ENCODE peak calls at places on chromosomes 16 and 17, in nine cellular contexts. K is H1, I is H9, H is upper lobe of right lung, M is PC-3, Q is body of pancreas, V is right atrium auricular region, O is thoracic aorta, W is lower lobe of right lung. D is an unnamed sample.

GRCh38 chr17:48021964-48022363 is 15.6 kb downstream of the COPZ2 start:
- DNase-seq in W (no peak), M (no peak), Q (no peak), V (no peak), I (no peak), H (no peak), K (no peak), O (no peak), D (no peak)

GRCh38 chr16:26961459-26961858 is 105.3 kb upstream of the C16orf82 start:
- DNase-seq in I (no peak), H (no peak), W (no peak), M (no peak), O (no peak), Q (no peak), K (no peak), V (no peak), D (no peak)

GRCh38 chr17:71765437-71765836 is 355.4 kb upstream of the SOX9 start:
- DNase-seq in I (no peak), O (no peak), H (no peak), Q (no peak), W (no peak), K (no peak), V (no peak), M (no peak), D (no peak)

GRCh38 chr17:57714660-57715059 is 30.4 kb downstream of the CCDC182 start:
- DNase-seq in V (peak; percentile 5), H (no peak), M (no peak), K (peak; percentile 23), W (no peak), Q (no peak), O (no peak), I (no peak), D (no peak)

GRCh38 chr16:72847187-72848044 is 200.5 kb downstream of the ZFHX3 start:
- DNase-seq in Q (no peak), O (no peak), I (peak; percentile 74), V (no peak), M (peak; percentile 19), K (no peak), H (no peak), W (no peak), D (no peak)

GRCh38 chr17:49996495-49997255 is 1.7 kb upstream of the DLX3 start:
- DNase-seq in H (peak; percentile 81), V (no peak), K (peak; percentile 96), W (peak; percentile 77), M (peak; percentile 78), I (peak; percentile 77), Q (peak; percentile 25), O (no peak), D (no peak)

GRCh38 chr17:33506889-33507650 is 214.0 kb upstream of the ASIC2 start:
- DNase-seq in W (no peak), K (no peak), Q (no peak), M (no peak), V (no peak), H (no peak), O (no peak), I (no peak), D (no peak)

GRCh38 chr17:28384281-28385036 is 13.0 kb downstream of the SARM1 start:
- DNase-seq in W (peak; percentile 88), V (no peak), K (peak; percentile 77), I (peak; percentile 75), O (no peak), H (peak; percentile 92), Q (peak; percentile 93), M (peak; percentile 66), D (no peak)

GRCh38 chr16:69885722-69886121 is 65.4 kb upstream of the CLEC18A start:
- DNase-seq in H (no peak), O (no peak), K (no peak), W (no peak), Q (no peak), V (no peak), I (no peak), M (no peak), D (no peak)

GRCh38 chr17:10033449-10033848 is 128.4 kb upstream of the RCVRN start:
- DNase-seq in V (no peak), K (no peak), H (no peak), I (no peak), W (no peak), Q (no peak), M (no peak), O (no peak), D (no peak)

GRCh38 chr17:7355053-7355452 is at the start of gene TMEM95:
- DNase-seq in Q (no peak), M (no peak), O (no peak), W (no peak), H (peak; percentile 67), V (no peak), K (no peak), I (no peak), D (no peak)

GRCh38 chr17:72600934-72601333 is 480.1 kb downstream of the SOX9 start:
- DNase-seq in W (no peak), H (no peak), Q (no peak), K (no peak), V (no peak), M (peak; percentile 56), I (no peak), O (no peak), D (no peak)

GRCh38 chr17:20955437-20956323 is 87.1 kb downstream of the USP22 start:
- DNase-seq in H (no peak), M (peak; percentile 76), I (no peak), O (no peak), V (peak; percentile 62), Q (peak; percentile 26), W (no peak), K (no peak), D (peak; percentile 39)

GRCh38 chr17:21028192-21028591 is 14.6 kb downstream of the USP22 start:
- DNase-seq in H (no peak), M (no peak), O (no peak), K (no peak), Q (no peak), V (no peak), W (no peak), I (no peak), D (no peak)

GRCh38 chr16:75433732-75434413 is 570 bp upstream of the CFDP1 start:
- DNase-seq in M (peak; percentile 72), K (peak; percentile 71), O (peak; percentile 46), W (peak; percentile 63), Q (peak; percentile 91), I (peak; percentile 78), H (peak; percentile 70), V (peak; percentile 81), D (peak; percentile 74)

GRCh38 chr17:38751144-38751802 is 1.3 kb upstream of the PSMB3 start:
- DNase-seq in H (no peak), V (no peak), I (no peak), M (peak; percentile 38), K (no peak), O (no peak), Q (no peak), W (no peak), D (no peak)

DNA sequence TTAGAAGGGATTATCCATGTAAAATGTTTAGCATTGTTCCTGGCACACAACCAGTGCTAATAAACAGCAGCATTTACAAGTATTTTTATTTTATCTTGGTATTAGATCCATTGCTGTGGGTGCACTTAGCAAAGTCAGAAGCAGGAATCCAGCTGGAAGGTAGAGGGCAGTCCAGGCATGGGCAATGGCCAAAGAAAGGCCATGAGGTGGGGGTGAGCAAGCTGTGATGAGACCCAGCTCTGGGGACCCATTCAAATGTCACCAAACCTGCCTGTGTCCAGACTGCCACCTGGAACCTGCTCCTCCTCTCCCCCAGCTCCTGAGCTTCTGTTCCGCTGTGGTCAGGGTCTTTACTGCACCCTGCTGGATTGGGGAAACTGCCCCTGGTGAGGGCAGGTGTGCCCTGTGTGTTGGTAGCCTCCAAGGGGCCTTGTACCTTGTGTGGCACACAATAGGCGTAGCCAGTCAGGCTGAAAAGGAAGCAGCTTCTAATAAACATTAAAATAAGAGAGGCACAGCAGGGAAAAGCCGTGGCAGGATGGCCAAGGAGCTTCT is 118.0 kb upstream of the CRHR1 start:
- DNase-seq in Q (no peak), I (no peak), O (no peak), K (no peak), V (no peak), W (no peak), M (peak; percentile 17), H (no peak), D (no peak)
- H3K27me3 ChIP-seq in Q (no peaks in the 10 kb centered on the region), I (no peaks in the 10 kb centered on the region), O (no peaks in the 10 kb centered on the region), K (no peaks in the 10 kb centered on the region), V (no peaks in the 10 kb centered on the region), W (peaks cover 19% of the 10 kb centered on the region), M (peaks cover 57% of the 10 kb centered on the region), H (peaks cover 6% of the 10 kb centered on the region), D (peaks cover 3% of the 10 kb centered on the region)

DNA sequence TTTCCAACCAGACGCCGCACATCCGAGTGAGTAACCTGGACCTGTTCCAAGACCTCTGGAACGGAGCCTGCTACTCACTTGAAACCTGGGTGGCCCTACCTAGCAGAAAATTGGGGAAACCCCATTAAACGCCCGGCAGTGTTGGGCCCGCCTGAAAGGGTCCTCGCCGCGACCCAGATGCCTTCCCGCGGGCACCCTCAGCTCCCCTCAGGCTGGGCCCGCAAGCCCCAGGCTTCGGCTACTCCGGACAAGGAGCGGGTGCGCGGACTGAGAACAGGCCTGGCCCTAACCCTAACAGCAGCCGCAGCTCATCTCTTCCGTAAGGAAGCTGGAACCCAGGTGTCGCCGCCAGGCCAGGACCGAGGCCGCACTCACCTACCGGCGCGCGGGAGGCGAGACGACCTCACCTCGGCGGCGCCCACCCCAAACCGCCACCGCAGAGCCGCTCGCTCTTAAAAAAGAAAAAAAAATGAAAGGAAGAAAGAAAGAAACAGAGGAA is 344 bp downstream of the PSME3IP1 start:
- DNase-seq in O (peak; percentile 33), V (peak; percentile 71), I (no peak), Q (peak; percentile 64), H (no peak), M (peak; percentile 64), W (peak; percentile 69), K (no peak), D (peak; percentile 8)
- H3K4me1 ChIP-seq in O (peaks cover 20% of the 10 kb centered on the region), V (no peaks in the 10 kb centered on the region), I (peaks cover 2% of the 10 kb centered on the region), Q (peaks cover 33% of the 10 kb centered on the region), H (peaks cover 18% of the 10 kb centered on the region), M (peaks cover 22% of the 10 kb centered on the region), W (peaks cover 24% of the 10 kb centered on the region), K (peaks cover 3% of the 10 kb centered on the region), D (peaks cover 29% of the 10 kb centered on the region)

DNA sequence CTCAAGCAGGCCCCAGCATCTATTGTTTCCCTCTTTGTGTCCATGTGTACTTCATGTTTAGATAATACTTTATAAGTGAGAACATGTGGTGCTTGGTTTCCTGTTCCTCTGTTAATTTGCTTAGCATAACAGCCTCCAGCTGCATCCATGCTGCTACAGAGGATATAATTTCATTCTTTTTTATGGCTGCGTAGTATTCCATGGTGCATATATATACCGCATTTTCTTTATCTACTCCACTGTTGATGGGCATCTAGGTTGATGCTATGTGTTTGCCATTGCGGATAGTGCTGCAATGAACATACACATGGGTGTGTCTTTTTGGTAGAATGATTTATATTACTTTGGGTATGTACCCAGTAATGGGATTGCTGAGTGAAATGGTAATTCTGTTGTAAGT is 31.4 kb upstream of the SCNN1B start:
- DNase-seq in O (no peak), I (no peak), W (no peak), V (no peak), Q (no peak), K (no peak), H (no peak), M (no peak), D (no peak)
- H3K27me3 ChIP-seq in O (no peaks in the 10 kb centered on the region), I (no peaks in the 10 kb centered on the region), W (no peaks in the 10 kb centered on the region), V (no peaks in the 10 kb centered on the region), Q (no peaks in the 10 kb centered on the region), K (no peaks in the 10 kb centered on the region), H (no peaks in the 10 kb centered on the region), M (no peaks in the 10 kb centered on the region), D (no peaks in the 10 kb centered on the region)

DNA sequence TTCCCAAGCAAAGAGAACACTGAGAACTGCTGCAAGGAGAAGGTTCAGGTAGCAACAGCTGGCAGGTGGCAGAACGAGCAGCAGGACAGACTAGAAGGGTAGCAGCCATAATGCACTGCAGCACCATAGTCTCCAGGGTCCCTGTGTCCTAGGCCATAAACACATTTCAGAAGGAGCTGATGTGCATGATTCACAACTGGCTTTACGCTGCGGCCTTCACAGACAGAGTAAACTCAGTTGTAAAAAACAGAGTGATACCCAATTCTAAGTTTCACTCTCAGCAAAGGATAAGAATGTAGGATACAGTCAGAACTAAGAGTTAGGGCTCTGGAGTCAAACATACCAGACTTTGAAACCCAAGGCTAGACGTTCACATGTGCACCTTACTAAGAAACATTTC is 24.4 kb downstream of the ARHGAP17 start:
- DNase-seq in Q (no peak), M (no peak), O (no peak), I (no peak), K (no peak), W (no peak), H (no peak), V (no peak), D (no peak)
- H3K4me1 ChIP-seq in Q (peaks cover 78% of the 10 kb centered on the region), M (peaks cover 69% of the 10 kb centered on the region), O (peaks cover 57% of the 10 kb centered on the region), I (no peaks in the 10 kb centered on the region), K (no peaks in the 10 kb centered on the region), W (peaks cover 91% of the 10 kb centered on the region), H (peaks cover 62% of the 10 kb centered on the region), V (no peaks in the 10 kb centered on the region), D (peaks cover 87% of the 10 kb centered on the region)

D was measured in gastrocnemius medialis.